ENCODE peak calls at places on chromosomes 1 and 21, in eight cellular contexts. Z, L, K, O, A, Q, J and R are unnamed samples.

GRCh38 chr21:40447016-40447415 is 399.9 kb downstream of the DSCAM start:
- DNase-seq in O (no peak), A (no peak), Z (no peak), Q (peak), J (no peak), K (no peak), L (no peak), R (no peak)

GRCh38 chr1:6075747-6076146 is 30.1 kb downstream of the KCNAB2 start:
- DNase-seq in A (no peak), J (no peak), Q (peak), Z (no peak), O (peak), L (no peak), K (no peak), R (no peak)

GRCh38 chr1:53066433-53066832 is 4.4 kb downstream of the PODN start:
- DNase-seq in Z (no peak), O (no peak), L (no peak), K (no peak), A (no peak), J (no peak), Q (no peak), R (no peak)

GRCh38 chr1:56583957-56584468 is 4.7 kb upstream of the PLPP3 start:
- DNase-seq in Z (no peak), Q (no peak), O (no peak), K (no peak), J (no peak), A (no peak), L (no peak), R (no peak)

GRCh38 chr1:41401899-41402298 is 40.7 kb downstream of the FOXO6 start:
- DNase-seq in A (no peak), O (no peak), K (no peak), L (no peak), Q (no peak), Z (no peak), J (no peak), R (no peak)

GRCh38 chr1:204692852-204693356 is 7.4 kb upstream of the LRRN2 start:
- DNase-seq in K (no peak), Z (no peak), J (no peak), L (no peak), A (peak), O (no peak), Q (no peak), R (no peak)

GRCh38 chr1:1160281-1160930 is 13.3 kb upstream of the TTLL10 start:
- DNase-seq in J (no peak), Q (no peak), Z (no peak), L (no peak), K (no peak), O (no peak), A (no peak), R (no peak)

GRCh38 chr21:34983680-34984086 is 65.4 kb downstream of the RUNX1 start:
- DNase-seq in J (no peak), L (peak), Z (no peak), Q (peak), O (peak), A (no peak), K (no peak), R (peak)